ENCODE peak calls at places on chromosomes 3 and 15, in six cellular contexts. Q is CD8-positive, alpha-beta memory T cell; F is HS-5; D is NCI-H1105; W is posterior vena cava; V is SJSA1. G is an unnamed sample.

GRCh38 chr3:180619723-180620122 is 17.8 kb downstream of the TTC14 start:
- DNase-seq in Q (no peak), F (no peak), D (no peak), W (no peak), V (no peak), G (no peak)

GRCh38 chr3:143158549-143158988 is 39.0 kb downstream of the CHST2 start:
- DNase-seq in Q (no peak), F (no peak), D (no peak), W (no peak), V (no peak), G (no peak)

GRCh38 chr3:112013058-112013783 is 14.5 kb downstream of the TAGLN3 start:
- DNase-seq in Q (peak), F (peak), D (no peak), W (peak), V (peak), G (peak)

GRCh38 chr15:91150492-91151160 is 50.6 kb downstream of the SV2B start:
- DNase-seq in Q (no peak), F (no peak), D (no peak), W (no peak), V (no peak), G (no peak)

GRCh38 chr3:38644662-38645053 is 4.8 kb downstream of the SCN5A start:
- DNase-seq in Q (no peak), F (no peak), D (no peak), W (peak), V (no peak), G (no peak)

GRCh38 chr15:48782911-48783310 is 28.0 kb downstream of the CEP152 start:
- DNase-seq in Q (no peak), F (no peak), D (no peak), W (no peak), V (no peak), G (no peak)

GRCh38 chr3:100645913-100646312 is 36.5 kb downstream of the ADGRG7 start:
- DNase-seq in Q (no peak), F (no peak), D (no peak), W (no peak), V (no peak), G (no peak)

GRCh38 chr15:66923438-66923881 is 141.9 kb upstream of the SMAD3 start:
- DNase-seq in Q (peak), F (no peak), D (peak), W (peak), V (peak), G (no peak)

GRCh38 chr3:52364322-52364721 is 48.2 kb downstream of the DNAH1 start:
- DNase-seq in Q (no peak), F (no peak), D (no peak), W (no peak), V (no peak), G (no peak)

GRCh38 chr15:51848811-51849210 is 19.4 kb downstream of the TMOD3 start:
- DNase-seq in Q (no peak), F (no peak), D (no peak), W (no peak), V (no peak), G (no peak)

GRCh38 chr3:106255870-106256248 is 387.0 kb upstream of the CBLB start:
- DNase-seq in Q (no peak), F (no peak), D (no peak), W (no peak), V (no peak), G (no peak)

GRCh38 chr3:117761992-117762944 is 1052.7 kb downstream of the TUSC7 start:
- DNase-seq in Q (no peak), F (no peak), D (no peak), W (no peak), V (no peak), G (no peak)

GRCh38 chr15:60526127-60526616 is 47.2 kb upstream of the ICE2 start:
- DNase-seq in Q (no peak), F (no peak), D (peak), W (no peak), V (no peak), G (no peak)

GRCh38 chr3:106746286-106746685 is 631.0 kb upstream of the CCDC54 start:
- DNase-seq in Q (no peak), F (no peak), D (no peak), W (no peak), V (no peak), G (no peak)

GRCh38 chr3:154334973-154335420 is 10.7 kb upstream of the DHX36 start:
- DNase-seq in Q (peak), F (peak), D (peak), W (no peak), V (peak), G (no peak)

GRCh38 chr3:140252812-140253656 is 318.0 kb downstream of the CLSTN2 start:
- DNase-seq in Q (no peak), F (no peak), D (peak), W (no peak), V (no peak), G (no peak)

GRCh38 chr3:41749988-41750387 is 211.9 kb downstream of the ULK4 start:
- DNase-seq in Q (no peak), F (no peak), D (no peak), W (no peak), V (no peak), G (no peak)